ENCODE peak calls at places on chromosome 21, in four cellular contexts. One of them, this sample, is unnamed.

GRCh38 chr21:27329255-27329851 is 362.5 kb upstream of the ADAMTS5 start:
- DNase-seq in neuronal stem cell: no peak
- DNase-seq in trophoblast cell: no peak
- DNase-seq in H9: no peak
- DNase-seq in this sample: peak

GRCh38 chr21:21003701-21004100 is 5.5 kb downstream of the NCAM2 start:
- DNase-seq in neuronal stem cell: no peak
- DNase-seq in trophoblast cell: peak
- DNase-seq in H9: peak
- DNase-seq in this sample: peak

GRCh38 chr21:26798856-26799751 is 46.1 kb downstream of the ADAMTS1 start:
- DNase-seq in neuronal stem cell: no peak
- DNase-seq in trophoblast cell: no peak
- DNase-seq in H9: no peak
- DNase-seq in this sample: peak

GRCh38 chr21:45372732-45373355 is 32.1 kb upstream of the COL18A1 start:
- DNase-seq in neuronal stem cell: no peak
- DNase-seq in trophoblast cell: no peak
- DNase-seq in H9: no peak
- DNase-seq in this sample: peak

GRCh38 chr21:44931501-44932365 is 8.1 kb upstream of the SLX9 start:
- DNase-seq in neuronal stem cell: no peak
- DNase-seq in trophoblast cell: peak
- DNase-seq in H9: no peak
- DNase-seq in this sample: no peak

GRCh38 chr21:46142581-46143473 is 12.6 kb downstream of the FTCD start:
- DNase-seq in neuronal stem cell: no peak
- DNase-seq in trophoblast cell: no peak
- DNase-seq in H9: no peak
- DNase-seq in this sample: no peak

GRCh38 chr21:36706951-36707762 is 8.2 kb downstream of the SIM2 start:
- DNase-seq in neuronal stem cell: peak
- DNase-seq in trophoblast cell: no peak
- DNase-seq in H9: peak
- DNase-seq in this sample: peak

GRCh38 chr21:37225440-37225839 is 41.7 kb downstream of the VPS26C start:
- DNase-seq in neuronal stem cell: no peak
- DNase-seq in trophoblast cell: no peak
- DNase-seq in H9: no peak
- DNase-seq in this sample: no peak

GRCh38 chr21:17793675-17794123 is 25.5 kb downstream of the C21orf91 start:
- DNase-seq in neuronal stem cell: no peak
- DNase-seq in trophoblast cell: no peak
- DNase-seq in H9: no peak
- DNase-seq in this sample: peak

GRCh38 chr21:36630485-36631206 is 68.3 kb upstream of the SIM2 start:
- DNase-seq in neuronal stem cell: peak
- DNase-seq in trophoblast cell: peak
- DNase-seq in H9: peak
- DNase-seq in this sample: peak

GRCh38 chr21:15826147-15826780 is 96.5 kb downstream of the USP25 start:
- DNase-seq in neuronal stem cell: peak
- DNase-seq in trophoblast cell: peak
- DNase-seq in H9: peak
- DNase-seq in this sample: peak

GRCh38 chr21:23936224-23936623 is 1671.1 kb downstream of the MRPL39 start:
- DNase-seq in neuronal stem cell: peak
- DNase-seq in trophoblast cell: no peak
- DNase-seq in H9: no peak
- DNase-seq in this sample: peak

GRCh38 chr21:36643374-36644250 is 55.3 kb upstream of the SIM2 start:
- DNase-seq in neuronal stem cell: no peak
- DNase-seq in trophoblast cell: no peak
- DNase-seq in H9: no peak
- DNase-seq in this sample: no peak

GRCh38 chr21:25963186-25963585 is 207.4 kb downstream of the APP start:
- DNase-seq in neuronal stem cell: no peak
- DNase-seq in trophoblast cell: peak
- DNase-seq in H9: no peak
- DNase-seq in this sample: peak

GRCh38 chr21:32690085-32690484 is 37.7 kb downstream of the SYNJ1 start:
- DNase-seq in neuronal stem cell: no peak
- DNase-seq in trophoblast cell: peak
- DNase-seq in H9: no peak
- DNase-seq in this sample: peak

GRCh38 chr21:33951276-33952178 is 35.9 kb upstream of the ATP5PO start:
- DNase-seq in neuronal stem cell: no peak
- DNase-seq in trophoblast cell: peak
- DNase-seq in H9: no peak
- DNase-seq in this sample: peak
- H2AK5ac ChIP-seq in neuronal stem cell: no peak
- H2AK5ac ChIP-seq in trophoblast cell: no peak
- H2AK5ac ChIP-seq in H9: no peak
- H2AK5ac ChIP-seq in this sample: peak

GRCh38 chr21:41775152-41775472 is 8.3 kb upstream of the RIPK4 start:
- DNase-seq in neuronal stem cell: no peak
- DNase-seq in trophoblast cell: no peak
- DNase-seq in H9: no peak
- DNase-seq in this sample: no peak
- H2AK5ac ChIP-seq in neuronal stem cell: no peak
- H2AK5ac ChIP-seq in trophoblast cell: no peak
- H2AK5ac ChIP-seq in H9: no peak
- H2AK5ac ChIP-seq in this sample: no peak

GRCh38 chr21:35352787-35353186 is 303.7 kb upstream of the RUNX1 start:
- DNase-seq in neuronal stem cell: no peak
- DNase-seq in trophoblast cell: peak
- DNase-seq in H9: no peak
- DNase-seq in this sample: no peak
- H2AK5ac ChIP-seq in neuronal stem cell: no peak
- H2AK5ac ChIP-seq in trophoblast cell: no peak
- H2AK5ac ChIP-seq in H9: no peak
- H2AK5ac ChIP-seq in this sample: no peak

DNA sequence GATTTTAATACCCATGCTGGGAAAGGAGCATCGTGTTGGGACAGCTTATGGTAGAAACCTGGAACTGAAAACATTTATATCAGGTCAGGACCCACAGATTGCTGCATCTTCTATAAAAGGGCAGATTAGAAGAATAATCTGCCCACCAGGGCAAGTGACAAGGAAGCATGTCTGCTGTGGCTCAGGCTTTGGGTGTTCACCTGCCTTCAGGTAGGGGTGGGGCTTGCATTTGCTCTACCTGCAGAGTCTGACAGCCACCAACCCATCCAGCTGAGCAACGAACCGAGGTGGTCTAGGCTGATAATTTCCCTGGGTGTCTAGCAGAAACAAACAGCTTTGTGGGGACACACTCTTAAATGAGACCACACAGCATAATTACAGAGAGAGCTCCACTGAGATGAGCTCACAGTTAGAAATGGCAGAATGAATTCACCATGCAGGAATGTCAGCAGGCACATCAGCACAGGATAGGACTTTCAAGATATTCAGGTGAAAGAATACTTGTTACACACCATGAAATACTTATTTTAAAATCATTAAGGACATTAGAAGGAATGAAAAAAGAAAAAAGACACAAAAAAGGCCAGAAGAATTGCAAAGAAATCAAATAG is 36.1 kb upstream of the B3GALT5 start:
- DNase-seq in neuronal stem cell: no peak
- DNase-seq in trophoblast cell: peak
- DNase-seq in H9: no peak
- DNase-seq in this sample: no peak
- H2AK5ac ChIP-seq in neuronal stem cell: no peak
- H2AK5ac ChIP-seq in trophoblast cell: no peak
- H2AK5ac ChIP-seq in H9: no peak
- H2AK5ac ChIP-seq in this sample: no peak

DNA sequence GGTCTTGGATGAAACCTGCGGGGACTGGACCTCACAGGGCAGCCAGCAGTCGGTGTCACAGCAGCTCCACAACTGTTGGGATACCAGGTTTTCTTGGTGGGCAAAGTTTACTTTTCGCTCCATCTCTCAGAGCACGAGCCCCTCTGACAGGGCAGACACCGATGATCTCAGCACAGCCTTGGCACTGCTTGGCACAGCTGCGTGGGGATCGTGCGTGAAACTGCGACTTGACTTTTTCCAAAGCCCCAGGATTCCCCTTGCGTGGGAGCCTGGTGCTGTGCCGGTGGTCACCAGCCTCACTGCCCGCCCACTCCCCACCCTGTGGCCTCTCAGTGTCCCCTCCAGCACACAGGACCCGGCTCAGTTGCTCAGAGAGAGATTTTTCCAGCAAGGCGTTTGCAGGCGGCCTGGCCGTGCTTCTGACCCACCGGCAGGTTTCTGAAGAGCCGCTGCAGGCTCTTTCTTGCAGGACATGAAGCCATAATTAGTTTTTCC is 57.3 kb downstream of the SIK1 start:
- DNase-seq in neuronal stem cell: no peak
- DNase-seq in trophoblast cell: peak
- DNase-seq in H9: no peak
- DNase-seq in this sample: no peak
- H2AK5ac ChIP-seq in neuronal stem cell: peak
- H2AK5ac ChIP-seq in trophoblast cell: no peak
- H2AK5ac ChIP-seq in H9: no peak
- H2AK5ac ChIP-seq in this sample: no peak